ENCODE peak calls at places on chromosomes 13 and 19, in five cellular contexts. S is Peyer's patch, L is hepatocyte, I is heart left ventricle, Q is aorta. K is an unnamed sample. For H3K4me1, the result is how much of the 10 kb centered on the place peaks cover.

GRCh38 chr13:94710881-94711560 is 1.3 kb downstream of the SOX21 start:
- DNase-seq in S (no peak), L (peak), I (no peak), Q (no peak), K (no peak)

GRCh38 chr19:57103573-57104277 is 16.1 kb upstream of the USP29 start:
- DNase-seq in S (no peak), L (peak), I (peak), Q (no peak), K (peak)

GRCh38 chr19:42233106-42233505 is 9.3 kb downstream of the GSK3A start:
- DNase-seq in S (no peak), L (no peak), I (no peak), Q (no peak), K (no peak)

GRCh38 chr13:77697208-77698103 is at the start of gene SLAIN1:
- DNase-seq in S (peak), L (peak), I (peak), Q (peak), K (peak)

GRCh38 chr19:51096473-51097165 is 11.6 kb downstream of the CTU1 start:
- DNase-seq in S (peak), L (no peak), I (no peak), Q (peak), K (no peak)

GRCh38 chr13:39217471-39217870 is 179.2 kb downstream of the NHLRC3 start:
- DNase-seq in S (no peak), L (no peak), I (no peak), Q (no peak), K (no peak)

GRCh38 chr19:45098521-45099464 is 5.8 kb downstream of the PPP1R37 start:
- DNase-seq in S (no peak), L (no peak), I (peak), Q (no peak), K (no peak)

GRCh38 chr13:18628428-18628827 is 553.2 kb downstream of the TUBA3C start:
- DNase-seq in S (no peak), L (no peak), I (no peak), Q (no peak), K (no peak)

DNA sequence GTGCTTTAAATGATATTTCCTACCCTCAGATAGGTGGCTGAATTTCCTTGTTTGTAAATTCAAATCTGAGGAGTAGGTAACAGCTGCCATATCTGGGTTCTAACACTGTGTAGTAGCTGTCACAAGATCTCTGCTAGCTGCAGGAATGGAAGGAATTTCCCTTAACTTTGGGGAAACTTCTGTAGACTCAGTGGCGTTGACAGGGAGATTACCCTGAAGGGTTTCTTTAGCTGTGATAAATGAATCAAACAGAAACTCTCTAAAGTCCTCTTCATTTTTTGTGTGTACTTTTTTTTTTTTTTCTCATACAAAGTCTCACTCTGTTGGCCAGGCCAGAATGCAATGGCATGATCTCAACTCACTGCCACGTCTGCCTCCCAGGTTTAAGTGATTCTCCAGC is 5.3 kb upstream of the EPSTI1 start:
- DNase-seq in S (no peak), L (no peak), I (no peak), Q (no peak), K (no peak)
- H3K4me1 ChIP-seq in S (under half), L (under half), I (under half), Q (under half), K (under half)

GRCh38 chr13:90393408-90393807 is 954.1 kb upstream of the MIR17HG start:
- DNase-seq in S (no peak), L (no peak), I (no peak), Q (no peak), K (no peak)

GRCh38 chr13:90395348-90395747 is 952.1 kb upstream of the MIR17HG start:
- DNase-seq in S (no peak), L (no peak), I (no peak), Q (no peak), K (no peak)

GRCh38 chr13:90396266-90396665 is 951.2 kb upstream of the MIR17HG start:
- DNase-seq in S (no peak), L (no peak), I (no peak), Q (no peak), K (no peak)

GRCh38 chr13:90400372-90400771 is 947.1 kb upstream of the MIR17HG start:
- DNase-seq in S (no peak), L (no peak), I (no peak), Q (no peak), K (no peak)

DNA sequence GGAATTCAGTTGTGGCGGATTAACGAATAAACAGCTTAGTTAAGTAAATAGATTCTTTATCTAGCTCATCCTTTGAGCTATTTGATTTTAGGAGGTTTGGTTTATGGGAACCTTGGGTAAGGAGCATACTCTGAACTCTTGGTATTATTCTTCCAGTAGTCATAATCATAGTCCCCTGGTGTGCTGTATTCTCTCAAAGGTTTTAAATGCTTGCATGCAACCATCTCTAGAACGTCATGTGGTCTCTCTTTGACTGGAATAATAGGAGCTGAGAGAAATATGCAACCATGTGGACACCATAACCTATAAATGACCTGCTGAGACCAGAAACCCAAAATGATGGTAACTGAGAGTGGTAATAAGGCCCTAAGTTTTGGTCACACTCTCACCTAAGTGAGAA is 951.6 kb upstream of the MIR17HG start:
- DNase-seq in S (no peak), L (no peak), I (no peak), Q (no peak), K (no peak)
- H3K27ac ChIP-seq in S (no peak), L (no peak), I (no peak), Q (no peak), K (no peak)

GRCh38 chr13:98503175-98504028 is 73.5 kb downstream of the STK24 start:
- DNase-seq in S (no peak), L (no peak), I (no peak), Q (no peak), K (no peak)
- H3K4me1 ChIP-seq in S (under half), L (under half), I (half or more), Q (under half), K (under half)

GRCh38 chr13:61144301-61144700 is 271.3 kb downstream of the PCDH20 start:
- DNase-seq in S (no peak), L (no peak), I (no peak), Q (no peak), K (no peak)

GRCh38 chr13:61138857-61139256 is 276.8 kb downstream of the PCDH20 start:
- DNase-seq in S (no peak), L (no peak), I (no peak), Q (no peak), K (no peak)

GRCh38 chr13:61144834-61145593 is 270.6 kb downstream of the PCDH20 start:
- DNase-seq in S (no peak), L (no peak), I (no peak), Q (no peak), K (no peak)

GRCh38 chr13:61146158-61146557 is 269.5 kb downstream of the PCDH20 start:
- DNase-seq in S (no peak), L (no peak), I (no peak), Q (no peak), K (no peak)

GRCh38 chr13:61142506-61142905 is 273.1 kb downstream of the PCDH20 start:
- DNase-seq in S (no peak), L (no peak), I (no peak), Q (no peak), K (no peak)
- H3K27ac ChIP-seq in S (no peak), L (no peak), I (no peak), Q (no peak), K (no peak)

DNA sequence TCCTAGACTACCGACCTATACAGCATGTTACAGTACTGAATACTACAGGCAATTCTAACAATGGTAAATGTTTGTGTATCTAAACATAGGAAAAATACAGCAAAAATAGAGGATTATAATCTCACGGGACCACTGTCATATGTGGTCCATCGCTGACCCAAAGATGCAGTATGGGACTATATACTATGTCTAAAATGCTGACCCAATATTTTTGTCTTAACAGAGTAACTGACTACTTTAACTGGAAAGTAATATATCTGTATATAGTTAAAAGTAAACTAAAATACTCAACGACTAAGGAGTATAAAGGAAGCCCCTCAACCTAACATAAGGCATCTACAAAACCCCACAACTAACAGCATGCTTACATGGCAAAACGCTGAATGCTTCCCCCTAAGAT is 4.4 kb upstream of the TMEM86B start:
- DNase-seq in S (no peak), L (no peak), I (no peak), Q (no peak), K (no peak)
- H3K4me1 ChIP-seq in S (under half), L (under half), I (under half), Q (under half), K (under half)

GRCh38 chr19:16131648-16132047 is 11.8 kb upstream of the HSH2D start:
- DNase-seq in S (no peak), L (no peak), I (no peak), Q (no peak), K (no peak)
- H3K27ac ChIP-seq in S (no peak), L (no peak), I (no peak), Q (no peak), K (no peak)

DNA sequence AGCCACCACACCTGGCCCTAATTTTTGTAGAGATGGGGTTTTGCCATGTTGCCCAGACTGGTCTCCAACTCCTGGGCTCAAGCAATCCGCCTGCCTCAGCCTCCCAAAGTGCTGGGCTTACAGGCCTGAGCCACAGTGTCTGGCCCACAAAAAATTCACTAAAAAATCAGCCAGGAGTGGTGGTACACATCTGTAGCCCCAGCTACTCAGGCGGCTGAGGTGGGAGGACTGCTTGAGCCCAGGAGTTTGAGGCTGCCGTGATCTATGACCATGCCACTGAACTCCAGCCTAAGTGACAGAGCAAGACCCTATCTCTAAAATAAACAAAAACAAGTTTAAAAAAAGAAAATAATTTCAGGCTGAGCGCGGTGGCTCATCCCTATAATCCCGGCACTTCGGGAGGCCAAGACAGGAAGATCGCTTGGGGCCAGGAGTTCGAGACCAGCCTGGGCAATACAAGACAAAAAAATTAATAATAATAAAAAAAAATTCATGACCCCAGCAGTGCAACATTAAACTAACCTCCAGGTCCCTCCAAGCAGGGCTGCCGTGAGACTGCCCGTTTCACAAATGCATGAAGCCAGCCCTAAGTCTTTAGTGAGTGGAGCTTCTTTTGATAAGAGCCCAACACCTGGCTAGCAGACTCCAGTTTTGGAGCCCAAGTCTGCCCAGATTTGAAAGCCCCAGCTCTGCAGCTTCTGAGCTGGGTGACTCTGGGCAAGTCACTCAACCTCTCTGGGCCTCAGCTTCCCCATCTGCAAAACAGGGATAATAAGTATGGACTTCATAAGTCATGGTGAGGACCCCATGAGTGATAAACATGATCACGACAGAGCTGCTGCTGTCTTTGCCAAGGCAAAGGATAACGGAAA is 38.6 kb upstream of the NANOS3 start:
- DNase-seq in S (no peak), L (no peak), I (no peak), Q (peak), K (no peak)
- H3K4me1 ChIP-seq in S (under half), L (under half), I (half or more), Q (under half), K (half or more)

GRCh38 chr19:12676384-12676792 is 5.3 kb downstream of the DHPS start:
- DNase-seq in S (peak), L (peak), I (peak), Q (peak), K (peak)
- H3K27ac ChIP-seq in S (no peak), L (no peak), I (no peak), Q (no peak), K (no peak)

K was measured in CD8-positive, alpha-beta memory T cell.